ENCODE peak calls at places on chromosomes 1 and 21, in eight cellular contexts. S, F, J, O, N, B, C and R are unnamed samples.

GRCh38 chr1:105664495-105664894 is 1392.0 kb upstream of the PRMT6 start:
- DNase-seq in C (no peak), N (no peak), F (no peak), B (no peak), J (no peak), O (no peak), S (no peak), R (no peak)

GRCh38 chr1:224237094-224237881 is 54.2 kb downstream of the DEGS1 start:
- DNase-seq in S (no peak), B (no peak), N (no peak), O (no peak), J (no peak), F (no peak), C (no peak), R (no peak)

GRCh38 chr1:21261551-21262281 is 28.5 kb downstream of the ECE1 start:
- DNase-seq in F (peak), C (peak), N (peak), J (no peak), B (no peak), S (no peak), O (no peak), R (peak)

GRCh38 chr1:47555841-47556616 is 118.2 kb downstream of the FOXD2 start:
- DNase-seq in C (no peak), F (no peak), J (no peak), N (no peak), O (no peak), B (no peak), S (no peak), R (no peak)

GRCh38 chr1:155186955-155187891 is 13.6 kb downstream of the TRIM46 start:
- DNase-seq in F (peak), J (peak), S (no peak), O (no peak), N (peak), C (peak), B (no peak), R (no peak)

GRCh38 chr1:89739013-89739843 is 81.6 kb upstream of the LRRC8D start:
- DNase-seq in F (no peak), N (no peak), C (no peak), O (no peak), S (no peak), J (no peak), B (no peak), R (no peak)

GRCh38 chr1:1431845-1432565 is 3.5 kb upstream of the VWA1 start:
- DNase-seq in S (no peak), C (peak), N (peak), J (peak), O (no peak), B (peak), F (peak), R (peak)

GRCh38 chr1:90114521-90115141 is 119.7 kb downstream of the ZNF326 start:
- DNase-seq in O (no peak), J (no peak), C (no peak), S (no peak), F (no peak), N (no peak), B (no peak), R (no peak)

GRCh38 chr1:59685666-59686065 is 129.1 kb upstream of the HOOK1 start:
- DNase-seq in C (no peak), S (no peak), F (no peak), O (no peak), B (no peak), J (no peak), N (no peak), R (no peak)

GRCh38 chr1:228349701-228350171 is 56.9 kb downstream of the TRIM11 start:
- DNase-seq in F (peak), B (peak), N (peak), O (no peak), J (no peak), S (peak), C (peak), R (peak)

GRCh38 chr1:235127774-235128452 is 724 bp downstream of the TOMM20 start:
- DNase-seq in J (no peak), O (no peak), C (no peak), N (no peak), S (no peak), F (no peak), B (no peak), R (no peak)

GRCh38 chr1:209774592-209774991 is 9.8 kb downstream of the C1orf74 start:
- DNase-seq in B (no peak), N (no peak), S (no peak), F (no peak), O (no peak), C (no peak), J (no peak), R (no peak)

GRCh38 chr21:39630827-39631226 is 18.1 kb downstream of the B3GALT5 start:
- DNase-seq in F (no peak), C (no peak), S (no peak), O (no peak), B (no peak), N (no peak), J (no peak), R (no peak)

GRCh38 chr1:115365738-115366137 is 27.7 kb upstream of the NGF start:
- DNase-seq in B (no peak), J (no peak), N (no peak), F (peak), O (no peak), S (no peak), C (peak), R (no peak)

GRCh38 chr21:37700641-37701202 is 215.5 kb downstream of the KCNJ6 start:
- DNase-seq in J (no peak), B (no peak), C (no peak), S (no peak), F (no peak), O (peak), N (no peak), R (no peak)

GRCh38 chr1:20555758-20556120 is 3.4 kb downstream of the FAM43B start:
- DNase-seq in O (no peak), S (no peak), F (no peak), J (no peak), N (peak), C (no peak), B (no peak), R (no peak)

GRCh38 chr1:184883304-184883815 is 90.9 kb downstream of the NIBAN1 start:
- DNase-seq in O (no peak), N (no peak), S (no peak), B (no peak), F (no peak), C (no peak), J (no peak), R (no peak)

GRCh38 chr1:199901341-199901740 is 126.2 kb upstream of the NR5A2 start:
- DNase-seq in C (no peak), S (no peak), J (no peak), N (no peak), F (no peak), B (no peak), O (no peak), R (no peak)

GRCh38 chr1:20446796-20447195 is 39.2 kb downstream of the CAMK2N1 start:
- DNase-seq in O (no peak), B (no peak), J (peak), N (no peak), S (peak), C (no peak), F (no peak), R (no peak)

GRCh38 chr1:108557311-108557710 is 2.6 kb upstream of the EEIG2 start:
- DNase-seq in O (no peak), F (no peak), C (no peak), B (no peak), J (no peak), S (no peak), N (no peak), R (no peak)

GRCh38 chr1:67623906-67624305 is 61.1 kb upstream of the GADD45A start:
- DNase-seq in O (no peak), N (no peak), S (no peak), F (no peak), C (no peak), B (no peak), J (no peak), R (no peak)

GRCh38 chr1:77539510-77540142 is 142.8 kb downstream of the ZZZ3 start:
- DNase-seq in C (no peak), J (no peak), N (no peak), B (no peak), S (no peak), F (no peak), O (no peak), R (no peak)

GRCh38 chr1:7468248-7468647 is 302.8 kb upstream of the VAMP3 start:
- DNase-seq in B (no peak), F (no peak), J (no peak), C (no peak), S (no peak), N (no peak), O (no peak), R (no peak)

GRCh38 chr1:179090522-179090921 is 8.7 kb downstream of the TOR3A start:
- DNase-seq in J (no peak), O (no peak), F (no peak), B (no peak), N (peak), C (no peak), S (no peak), R (peak)

GRCh38 chr21:45096216-45096615 is 21.8 kb downstream of the ADARB1 start:
- DNase-seq in N (no peak), J (no peak), S (no peak), O (no peak), F (no peak), B (no peak), C (no peak), R (no peak)

GRCh38 chr21:45093064-45093532 is 18.7 kb downstream of the ADARB1 start:
- DNase-seq in O (no peak), J (no peak), C (peak), S (no peak), F (no peak), B (peak), N (peak), R (peak)

GRCh38 chr21:45095505-45095904 is 21.1 kb downstream of the ADARB1 start:
- DNase-seq in F (no peak), S (no peak), C (no peak), J (no peak), B (no peak), O (no peak), N (no peak), R (no peak)

GRCh38 chr21:45091540-45092322 is 17.4 kb downstream of the ADARB1 start:
- DNase-seq in O (no peak), C (no peak), J (no peak), S (no peak), N (no peak), F (no peak), B (no peak), R (no peak)

GRCh38 chr21:45094412-45094811 is 20.0 kb downstream of the ADARB1 start:
- DNase-seq in F (no peak), B (no peak), O (no peak), N (peak), J (no peak), S (no peak), C (no peak), R (no peak)
- H3K27ac ChIP-seq in F (no peak), B (peak), O (no peak), N (no peak), J (no peak), S (no peak), C (peak), R (no peak)

GRCh38 chr1:170668301-170668789 is 4.4 kb downstream of the PRRX1 start:
- DNase-seq in B (no peak), F (no peak), N (peak), C (no peak), O (no peak), S (no peak), J (no peak), R (peak)

GRCh38 chr1:170666661-170667060 is 2.7 kb downstream of the PRRX1 start:
- DNase-seq in N (peak), C (no peak), O (no peak), B (no peak), S (no peak), F (no peak), J (no peak), R (peak)

GRCh38 chr1:170669586-170670332 is 5.8 kb downstream of the PRRX1 start:
- DNase-seq in B (no peak), N (no peak), C (no peak), S (no peak), F (no peak), J (no peak), O (no peak), R (no peak)

GRCh38 chr1:170670751-170671628 is 7.1 kb downstream of the PRRX1 start:
- DNase-seq in F (peak), O (no peak), N (peak), B (no peak), S (no peak), J (peak), C (peak), R (peak)

DNA sequence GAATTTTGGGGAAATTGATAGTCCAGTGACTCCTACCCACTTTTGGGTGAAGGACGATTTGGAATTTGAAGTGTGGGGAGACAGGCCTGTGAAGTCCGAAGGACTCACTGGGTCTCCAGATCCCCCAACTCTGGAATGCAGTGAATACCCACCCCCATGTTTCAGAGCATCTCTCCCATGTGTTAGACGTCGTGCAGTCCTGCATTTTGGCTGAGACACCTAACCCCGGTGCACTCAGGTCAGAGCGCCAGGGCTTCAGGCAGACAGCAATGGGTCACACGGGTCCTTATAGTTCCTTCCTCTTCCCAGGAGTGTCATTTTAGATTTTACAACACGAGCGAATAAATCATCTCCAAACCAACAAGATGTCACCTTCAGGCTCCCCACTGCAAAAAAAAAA is 5.1 kb downstream of the PRRX1 start:
- DNase-seq in F (no peak), J (no peak), N (no peak), O (no peak), B (no peak), S (no peak), C (no peak), R (no peak)
- H3K27ac ChIP-seq in F (no peak), J (no peak), N (no peak), O (no peak), B (no peak), S (peak), C (peak), R (peak)

DNA sequence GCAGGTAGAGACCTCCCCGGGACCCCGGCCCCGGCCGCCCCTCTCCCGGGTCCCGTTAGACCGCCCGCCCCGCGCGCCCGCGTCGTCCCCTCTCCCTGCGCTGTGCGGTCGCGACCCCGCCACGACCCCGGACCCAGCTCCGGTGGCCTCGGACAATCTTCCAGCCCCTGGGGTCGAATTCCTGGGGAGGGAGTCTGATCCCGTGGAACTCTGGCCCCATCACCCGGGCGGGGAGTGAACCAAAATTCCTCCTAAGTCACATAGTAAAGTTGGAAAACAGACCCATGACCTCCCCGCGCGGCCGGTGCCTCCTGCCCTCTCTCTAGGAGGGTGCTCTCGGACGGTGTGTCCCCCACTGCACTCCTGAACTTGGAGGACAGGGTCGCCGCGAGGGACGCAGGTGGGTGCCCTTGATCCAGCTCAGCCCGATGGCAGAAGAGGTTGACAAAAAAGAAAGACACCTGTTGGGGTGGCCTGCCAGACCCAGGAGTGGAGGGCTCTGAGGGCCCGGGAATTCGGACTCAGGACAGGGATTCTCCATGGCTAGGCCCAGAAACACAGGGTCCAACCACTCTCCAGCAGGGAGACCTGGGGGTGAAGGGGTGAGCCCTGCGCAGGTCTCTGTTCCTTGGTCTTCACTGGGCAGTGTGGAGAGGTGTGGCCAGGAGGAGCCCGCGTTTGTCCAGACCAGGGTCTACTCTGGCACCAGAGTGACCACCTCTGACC is 451 bp downstream of the ADAMTSL4 start:
- DNase-seq in J (no peak), O (no peak), B (no peak), F (peak), S (peak), C (peak), N (peak), R (peak)
- H3K27ac ChIP-seq in J (peak), O (no peak), B (peak), F (peak), S (peak), C (peak), N (peak), R (peak)

DNA sequence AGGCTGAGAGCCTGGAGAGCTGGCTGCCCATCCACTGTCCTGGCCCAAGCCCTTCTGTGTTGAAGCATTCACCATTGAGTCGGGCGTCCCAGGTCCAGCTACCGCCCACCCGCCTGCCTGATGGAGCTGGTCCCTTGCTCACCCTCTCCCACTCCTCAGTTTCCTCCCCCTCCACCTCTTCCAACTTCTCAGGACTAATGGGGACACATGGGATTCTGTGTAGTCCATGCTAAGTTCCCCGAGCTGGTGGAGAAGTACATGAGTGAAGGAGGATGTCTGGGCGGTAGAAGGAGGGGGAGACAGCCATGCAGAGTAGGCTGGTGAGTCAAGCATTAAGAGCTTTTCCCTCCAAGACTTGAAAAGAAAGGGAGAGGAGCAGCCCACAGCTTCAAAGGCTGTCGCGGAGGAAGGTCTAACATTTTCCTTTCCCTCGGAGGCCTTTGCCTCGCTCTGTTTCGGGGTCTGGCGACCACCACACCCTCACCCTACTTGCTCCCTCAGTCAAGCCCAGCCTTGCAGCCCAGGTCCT is 561 bp downstream of the SLC26A9 start:
- DNase-seq in N (no peak), B (no peak), J (no peak), F (no peak), C (no peak), S (no peak), O (no peak), R (no peak)
- H3K27ac ChIP-seq in N (no peak), B (no peak), J (peak), F (no peak), C (no peak), S (no peak), O (no peak), R (no peak)